ENCODE peak calls at places on chromosomes 7 and 10, in five cellular contexts. One of them, this sample, is unnamed.

GRCh38 chr10:17375936-17376584 is 78.3 kb downstream of the ST8SIA6 start:
- DNase-seq in iPS-NIHi11: peak
- DNase-seq in EH: peak
- DNase-seq in CD8-positive, alpha-beta memory T cell: no peak
- DNase-seq in AG10803: no peak
- DNase-seq in this sample: peak

GRCh38 chr7:157693071-157693520 is 356.3 kb downstream of the DNAJB6 start:
- DNase-seq in iPS-NIHi11: no peak
- DNase-seq in EH: no peak
- DNase-seq in CD8-positive, alpha-beta memory T cell: no peak
- DNase-seq in AG10803: no peak
- DNase-seq in this sample: no peak

GRCh38 chr10:510415-510881 is 179.0 kb downstream of the DIP2C start:
- DNase-seq in iPS-NIHi11: no peak
- DNase-seq in EH: no peak
- DNase-seq in CD8-positive, alpha-beta memory T cell: no peak
- DNase-seq in AG10803: peak
- DNase-seq in this sample: no peak

GRCh38 chr10:109887272-109887671 is 36.0 kb downstream of the XPNPEP1 start:
- DNase-seq in iPS-NIHi11: no peak
- DNase-seq in EH: no peak
- DNase-seq in CD8-positive, alpha-beta memory T cell: no peak
- DNase-seq in AG10803: no peak
- DNase-seq in this sample: no peak

GRCh38 chr7:141663081-141663510 is 38.9 kb downstream of the DENND11 start:
- DNase-seq in iPS-NIHi11: no peak
- DNase-seq in EH: no peak
- DNase-seq in CD8-positive, alpha-beta memory T cell: no peak
- DNase-seq in AG10803: no peak
- DNase-seq in this sample: no peak

GRCh38 chr10:51422311-51423120 is 276.9 kb downstream of the CSTF2T start:
- DNase-seq in iPS-NIHi11: peak
- DNase-seq in EH: peak
- DNase-seq in CD8-positive, alpha-beta memory T cell: no peak
- DNase-seq in AG10803: peak
- DNase-seq in this sample: peak

GRCh38 chr7:152081088-152081487 is 55.6 kb downstream of the GALNT11 start:
- DNase-seq in iPS-NIHi11: no peak
- DNase-seq in EH: peak
- DNase-seq in CD8-positive, alpha-beta memory T cell: no peak
- DNase-seq in AG10803: no peak
- DNase-seq in this sample: no peak

GRCh38 chr10:8600192-8600591 is 545.7 kb downstream of the GATA3 start:
- DNase-seq in iPS-NIHi11: no peak
- DNase-seq in EH: no peak
- DNase-seq in CD8-positive, alpha-beta memory T cell: no peak
- DNase-seq in AG10803: no peak
- DNase-seq in this sample: no peak

GRCh38 chr10:103668351-103669242 is 175.1 kb downstream of the NEURL1 start:
- DNase-seq in iPS-NIHi11: peak
- DNase-seq in EH: peak
- DNase-seq in CD8-positive, alpha-beta memory T cell: peak
- DNase-seq in AG10803: peak
- DNase-seq in this sample: no peak

GRCh38 chr7:79806161-79806734 is 328.4 kb upstream of the GNAI1 start:
- DNase-seq in iPS-NIHi11: no peak
- DNase-seq in EH: peak
- DNase-seq in CD8-positive, alpha-beta memory T cell: no peak
- DNase-seq in AG10803: peak
- DNase-seq in this sample: peak

GRCh38 chr10:125840955-125841354 is 17.6 kb downstream of the BCCIP start:
- DNase-seq in iPS-NIHi11: no peak
- DNase-seq in EH: peak
- DNase-seq in CD8-positive, alpha-beta memory T cell: no peak
- DNase-seq in AG10803: no peak
- DNase-seq in this sample: peak

GRCh38 chr7:18890134-18890533 is 227.3 kb downstream of the TWIST1 start:
- DNase-seq in iPS-NIHi11: no peak
- DNase-seq in EH: peak
- DNase-seq in CD8-positive, alpha-beta memory T cell: no peak
- DNase-seq in AG10803: peak
- DNase-seq in this sample: peak

GRCh38 chr10:130338588-130339070 is 202.4 kb downstream of the GLRX3 start:
- DNase-seq in iPS-NIHi11: no peak
- DNase-seq in EH: no peak
- DNase-seq in CD8-positive, alpha-beta memory T cell: no peak
- DNase-seq in AG10803: no peak
- DNase-seq in this sample: no peak

GRCh38 chr10:122786269-122786668 is 59.4 kb downstream of the CUZD1 start:
- DNase-seq in iPS-NIHi11: peak
- DNase-seq in EH: peak
- DNase-seq in CD8-positive, alpha-beta memory T cell: no peak
- DNase-seq in AG10803: peak
- DNase-seq in this sample: peak

GRCh38 chr7:135248546-135248945 is 14.9 kb downstream of the STRA8 start:
- DNase-seq in iPS-NIHi11: no peak
- DNase-seq in EH: no peak
- DNase-seq in CD8-positive, alpha-beta memory T cell: no peak
- DNase-seq in AG10803: no peak
- DNase-seq in this sample: no peak

GRCh38 chr10:72081772-72082590 is 6.4 kb downstream of the SPOCK2 start:
- DNase-seq in iPS-NIHi11: no peak
- DNase-seq in EH: no peak
- DNase-seq in CD8-positive, alpha-beta memory T cell: no peak
- DNase-seq in AG10803: no peak
- DNase-seq in this sample: no peak

GRCh38 chr10:68542046-68542445 is 14.7 kb upstream of the SLC25A16 start:
- DNase-seq in iPS-NIHi11: no peak
- DNase-seq in EH: peak
- DNase-seq in CD8-positive, alpha-beta memory T cell: no peak
- DNase-seq in AG10803: peak
- DNase-seq in this sample: peak

GRCh38 chr10:119344381-119344780 is 137.0 kb downstream of the GRK5 start:
- DNase-seq in iPS-NIHi11: no peak
- DNase-seq in EH: no peak
- DNase-seq in CD8-positive, alpha-beta memory T cell: no peak
- DNase-seq in AG10803: no peak
- DNase-seq in this sample: no peak

GRCh38 chr10:34088208-34088794 is 726.8 kb downstream of the PARD3 start:
- DNase-seq in iPS-NIHi11: no peak
- DNase-seq in EH: no peak
- DNase-seq in CD8-positive, alpha-beta memory T cell: no peak
- DNase-seq in AG10803: no peak
- DNase-seq in this sample: no peak

GRCh38 chr10:77291596-77292505 is 345.8 kb downstream of the KCNMA1 start:
- DNase-seq in iPS-NIHi11: no peak
- DNase-seq in EH: peak
- DNase-seq in CD8-positive, alpha-beta memory T cell: no peak
- DNase-seq in AG10803: peak
- DNase-seq in this sample: peak